ENCODE peak calls at places on chromosomes 12 and 14, in four cellular contexts. One of them, this sample, is unnamed.
A peak's percentile ranks its signal among the peaks of the same experiment; 100 is the strongest.

GRCh38 chr12:109540526-109541411 is 32.5 kb downstream of the MMAB start:
- DNase-seq in SK-N-SH: peak; percentile 55
- DNase-seq in GM23338: no peak
- DNase-seq in hepatocyte: no peak
- DNase-seq in this sample: no peak

GRCh38 chr12:107352347-107353081 is 259.2 kb upstream of the CRY1 start:
- DNase-seq in SK-N-SH: no peak
- DNase-seq in GM23338: no peak
- DNase-seq in hepatocyte: no peak
- DNase-seq in this sample: no peak

GRCh38 chr12:109875572-109876131 is 4.7 kb downstream of the GLTP start:
- DNase-seq in SK-N-SH: peak; percentile 13
- DNase-seq in GM23338: no peak
- DNase-seq in hepatocyte: peak; percentile 60
- DNase-seq in this sample: no peak

GRCh38 chr12:60752589-60752988 is 1156.8 kb downstream of the SLC16A7 start:
- DNase-seq in SK-N-SH: no peak
- DNase-seq in GM23338: no peak
- DNase-seq in hepatocyte: no peak
- DNase-seq in this sample: no peak

GRCh38 chr14:91271639-91272038 is 27.1 kb upstream of the GPR68 start:
- DNase-seq in SK-N-SH: peak; percentile 41
- DNase-seq in GM23338: no peak
- DNase-seq in hepatocyte: no peak
- DNase-seq in this sample: no peak

GRCh38 chr12:22447223-22447622 is 97.1 kb downstream of the C2CD5 start:
- DNase-seq in SK-N-SH: peak; percentile 1
- DNase-seq in GM23338: no peak
- DNase-seq in hepatocyte: no peak
- DNase-seq in this sample: no peak

GRCh38 chr14:103084021-103084919 is at the start of gene LBHD2:
- DNase-seq in SK-N-SH: peak; percentile 75
- DNase-seq in GM23338: peak; percentile 54
- DNase-seq in hepatocyte: no peak
- DNase-seq in this sample: no peak

GRCh38 chr14:32468955-32469354 is 139.9 kb downstream of the AKAP6 start:
- DNase-seq in SK-N-SH: no peak
- DNase-seq in GM23338: no peak
- DNase-seq in hepatocyte: peak; percentile 20
- DNase-seq in this sample: no peak

GRCh38 chr12:56462565-56462964 is 5.8 kb upstream of the SPRYD4 start:
- DNase-seq in SK-N-SH: no peak
- DNase-seq in GM23338: peak; percentile 61
- DNase-seq in hepatocyte: no peak
- DNase-seq in this sample: no peak

GRCh38 chr12:14836336-14837210 is 6.8 kb downstream of the ART4 start:
- DNase-seq in SK-N-SH: no peak
- DNase-seq in GM23338: no peak
- DNase-seq in hepatocyte: peak; percentile 68
- DNase-seq in this sample: no peak

GRCh38 chr14:68210729-68211299 is 391.2 kb downstream of the RAD51B start:
- DNase-seq in SK-N-SH: no peak
- DNase-seq in GM23338: no peak
- DNase-seq in hepatocyte: peak; percentile 25
- DNase-seq in this sample: peak; percentile 70

GRCh38 chr14:32611752-32612151 is 282.7 kb downstream of the AKAP6 start:
- DNase-seq in SK-N-SH: no peak
- DNase-seq in GM23338: no peak
- DNase-seq in hepatocyte: no peak
- DNase-seq in this sample: no peak

GRCh38 chr12:75364918-75365317 is 26.0 kb upstream of the GLIPR1L2 start:
- DNase-seq in SK-N-SH: no peak
- DNase-seq in GM23338: no peak
- DNase-seq in hepatocyte: no peak
- DNase-seq in this sample: no peak

GRCh38 chr14:64438181-64438839 is 27.0 kb upstream of the AKAP5 start:
- DNase-seq in SK-N-SH: no peak
- DNase-seq in GM23338: no peak
- DNase-seq in hepatocyte: peak; percentile 49
- DNase-seq in this sample: no peak

GRCh38 chr14:98118749-98119148 is 1153.2 kb downstream of the BCL11B start:
- DNase-seq in SK-N-SH: no peak
- DNase-seq in GM23338: no peak
- DNase-seq in hepatocyte: no peak
- DNase-seq in this sample: no peak

GRCh38 chr12:52141875-52142274 is 49.9 kb downstream of the KRT80 start:
- DNase-seq in SK-N-SH: no peak
- DNase-seq in GM23338: no peak
- DNase-seq in hepatocyte: no peak
- DNase-seq in this sample: no peak

GRCh38 chr12:95351745-95352144 is 122.2 kb upstream of the METAP2 start:
- DNase-seq in SK-N-SH: no peak
- DNase-seq in GM23338: peak; percentile 36
- DNase-seq in hepatocyte: no peak
- DNase-seq in this sample: no peak

GRCh38 chr12:62919827-62920226 is 15.1 kb downstream of the PPM1H start:
- DNase-seq in SK-N-SH: no peak
- DNase-seq in GM23338: no peak
- DNase-seq in hepatocyte: no peak
- DNase-seq in this sample: no peak

GRCh38 chr12:117875652-117876491 is 92.9 kb downstream of the KSR2 start:
- DNase-seq in SK-N-SH: peak; percentile 33
- DNase-seq in GM23338: peak; percentile 95
- DNase-seq in hepatocyte: peak; percentile 53
- DNase-seq in this sample: no peak

GRCh38 chr12:94783343-94783742 is 133.0 kb upstream of the TMCC3 start:
- DNase-seq in SK-N-SH: no peak
- DNase-seq in GM23338: no peak
- DNase-seq in hepatocyte: no peak
- DNase-seq in this sample: no peak

GRCh38 chr14:52402812-52403526 is 88.9 kb downstream of the PTGER2 start:
- DNase-seq in SK-N-SH: no peak
- DNase-seq in GM23338: no peak
- DNase-seq in hepatocyte: no peak
- DNase-seq in this sample: no peak

GRCh38 chr12:98594050-98594853 is 766 bp downstream of the SLC25A3 start:
- DNase-seq in SK-N-SH: peak; percentile 36
- DNase-seq in GM23338: peak; percentile 15
- DNase-seq in hepatocyte: peak; percentile 59
- DNase-seq in this sample: peak; percentile 33

DNA sequence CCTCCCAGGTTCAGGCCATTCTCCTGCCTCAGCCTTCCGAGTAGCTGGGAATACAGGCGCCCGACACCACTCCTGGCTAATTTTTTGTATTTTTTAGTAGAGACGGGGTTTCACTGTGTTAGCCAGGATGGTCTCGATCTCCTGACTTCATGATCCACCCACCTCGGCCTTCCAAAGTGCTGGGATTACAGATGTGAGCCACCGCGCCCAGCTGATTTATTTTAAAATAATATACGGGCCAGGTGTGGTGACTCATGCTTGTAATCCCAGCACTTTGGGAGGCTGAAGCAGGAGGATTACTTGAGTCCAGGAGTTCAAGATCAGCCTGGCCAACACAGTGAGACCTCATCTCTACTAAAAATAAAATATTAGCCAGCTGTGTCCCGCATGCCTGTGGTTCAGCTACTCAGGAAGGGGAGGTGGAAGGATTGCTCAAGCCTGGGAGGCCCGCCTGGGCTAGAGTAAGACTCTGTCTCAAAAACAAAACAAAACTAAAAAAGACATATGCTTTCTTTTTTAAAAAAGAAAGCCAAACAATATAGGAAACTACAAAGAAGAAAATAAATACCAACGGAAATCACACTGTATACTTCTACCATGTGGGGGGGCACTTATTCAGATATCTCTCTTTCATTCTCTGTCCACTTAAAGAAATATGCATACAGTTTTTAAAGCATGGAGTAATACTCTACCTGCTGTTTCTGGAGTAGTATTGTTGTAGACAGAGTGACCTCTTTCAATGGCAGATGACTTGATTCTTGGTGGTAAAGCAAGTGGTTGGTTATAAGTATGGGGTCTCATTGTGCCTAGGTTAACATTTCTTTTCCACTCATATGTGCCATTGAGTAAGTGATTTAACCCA is 930 bp upstream of the MIA2 start:
- DNase-seq in SK-N-SH: no peak
- DNase-seq in GM23338: no peak
- DNase-seq in hepatocyte: peak; percentile 30
- DNase-seq in this sample: no peak
- H3K4me2 ChIP-seq in SK-N-SH: no peak overlapping the region
- H3K4me2 ChIP-seq in GM23338: no peak overlapping the region
- H3K4me2 ChIP-seq in hepatocyte: peak overlapping the region; percentile 63
- H3K4me2 ChIP-seq in this sample: no peak overlapping the region

GRCh38 chr12:127457726-127458125 is 809.2 kb upstream of the TMEM132C start:
- DNase-seq in SK-N-SH: no peak
- DNase-seq in GM23338: no peak
- DNase-seq in hepatocyte: no peak
- DNase-seq in this sample: no peak

GRCh38 chr12:127459687-127460086 is 807.3 kb upstream of the TMEM132C start:
- DNase-seq in SK-N-SH: no peak
- DNase-seq in GM23338: no peak
- DNase-seq in hepatocyte: no peak
- DNase-seq in this sample: no peak

GRCh38 chr12:127450822-127451221 is 816.1 kb upstream of the TMEM132C start:
- DNase-seq in SK-N-SH: no peak
- DNase-seq in GM23338: no peak
- DNase-seq in hepatocyte: no peak
- DNase-seq in this sample: no peak

GRCh38 chr12:127459166-127459565 is 807.8 kb upstream of the TMEM132C start:
- DNase-seq in SK-N-SH: no peak
- DNase-seq in GM23338: no peak
- DNase-seq in hepatocyte: no peak
- DNase-seq in this sample: no peak

GRCh38 chr12:127455347-127456265 is 811.4 kb upstream of the TMEM132C start:
- DNase-seq in SK-N-SH: peak; percentile 36
- DNase-seq in GM23338: peak; percentile 65
- DNase-seq in hepatocyte: peak; percentile 28
- DNase-seq in this sample: no peak
- TF ChIP-seq EZH2phosphoT487 in SK-N-SH: no peak
- TF ChIP-seq EZH2phosphoT487 in GM23338: no peak
- TF ChIP-seq EZH2phosphoT487 in hepatocyte: no peak
- TF ChIP-seq EZH2phosphoT487 in this sample: no peak

GRCh38 chr14:74754157-74754556 is 9.0 kb upstream of the YLPM1 start:
- DNase-seq in SK-N-SH: no peak
- DNase-seq in GM23338: no peak
- DNase-seq in hepatocyte: no peak
- DNase-seq in this sample: no peak
- H3K4me2 ChIP-seq in SK-N-SH: no peak overlapping the region
- H3K4me2 ChIP-seq in GM23338: no peak overlapping the region
- H3K4me2 ChIP-seq in hepatocyte: no peak overlapping the region
- H3K4me2 ChIP-seq in this sample: no peak overlapping the region

GRCh38 chr14:100539319-100539645 is 47.9 kb downstream of the BEGAIN start:
- DNase-seq in SK-N-SH: peak; percentile 47
- DNase-seq in GM23338: no peak
- DNase-seq in hepatocyte: no peak
- DNase-seq in this sample: no peak

GRCh38 chr14:100540141-100540925 is 46.9 kb downstream of the BEGAIN start:
- DNase-seq in SK-N-SH: peak; percentile 85
- DNase-seq in GM23338: peak; percentile 80
- DNase-seq in hepatocyte: no peak
- DNase-seq in this sample: no peak

GRCh38 chr14:100538566-100539318 is 48.5 kb downstream of the BEGAIN start:
- DNase-seq in SK-N-SH: peak; percentile 29
- DNase-seq in GM23338: no peak
- DNase-seq in hepatocyte: no peak
- DNase-seq in this sample: no peak

GRCh38 chr14:100540926-100541620 is 46.1 kb downstream of the BEGAIN start:
- DNase-seq in SK-N-SH: no peak
- DNase-seq in GM23338: no peak
- DNase-seq in hepatocyte: no peak
- DNase-seq in this sample: no peak

GRCh38 chr14:100539766-100540140 is 47.5 kb downstream of the BEGAIN start:
- DNase-seq in SK-N-SH: no peak
- DNase-seq in GM23338: no peak
- DNase-seq in hepatocyte: no peak
- DNase-seq in this sample: no peak
- TF ChIP-seq EZH2phosphoT487 in SK-N-SH: no peak
- TF ChIP-seq EZH2phosphoT487 in GM23338: no peak
- TF ChIP-seq EZH2phosphoT487 in hepatocyte: no peak
- TF ChIP-seq EZH2phosphoT487 in this sample: no peak

GRCh38 chr12:113591480-113591971 is 119.9 kb upstream of the LHX5 start:
- DNase-seq in SK-N-SH: peak; percentile 72
- DNase-seq in GM23338: peak; percentile 71
- DNase-seq in hepatocyte: peak; percentile 45
- DNase-seq in this sample: no peak

GRCh38 chr12:113589437-113589836 is 117.8 kb upstream of the LHX5 start:
- DNase-seq in SK-N-SH: no peak
- DNase-seq in GM23338: no peak
- DNase-seq in hepatocyte: no peak
- DNase-seq in this sample: no peak

GRCh38 chr12:113598815-113599406 is 127.2 kb upstream of the LHX5 start:
- DNase-seq in SK-N-SH: no peak
- DNase-seq in GM23338: no peak
- DNase-seq in hepatocyte: no peak
- DNase-seq in this sample: no peak

DNA sequence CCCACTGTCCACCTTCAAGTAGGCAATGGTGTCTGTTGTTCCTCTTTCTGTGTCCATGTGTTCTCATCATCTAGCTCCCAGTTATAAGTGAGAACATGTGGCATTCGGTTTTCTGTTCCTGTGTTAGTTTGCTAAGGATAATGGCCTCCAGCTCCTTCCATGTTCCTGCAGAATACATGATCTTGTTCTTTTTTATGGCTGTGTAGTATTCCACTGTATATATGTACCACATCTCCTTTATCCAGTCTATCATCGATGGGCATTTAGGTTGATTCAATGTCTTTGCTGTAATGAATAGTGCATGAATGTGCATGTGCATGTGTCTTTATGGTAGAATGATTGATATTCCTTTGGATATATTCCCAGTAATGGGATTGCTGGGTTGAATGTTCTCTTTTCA is 123.3 kb upstream of the LHX5 start:
- DNase-seq in SK-N-SH: no peak
- DNase-seq in GM23338: no peak
- DNase-seq in hepatocyte: no peak
- DNase-seq in this sample: no peak
- H3K4me2 ChIP-seq in SK-N-SH: no peak overlapping the region
- H3K4me2 ChIP-seq in GM23338: no peak overlapping the region
- H3K4me2 ChIP-seq in hepatocyte: no peak overlapping the region
- H3K4me2 ChIP-seq in this sample: no peak overlapping the region